ENCODE peak calls at places on chromosomes 5 and 9, in ten cellular contexts. One of them, this sample, is unnamed.

GRCh38 chr5:14706615-14707021 is 42.1 kb downstream of the OTULIN start:
- DNase-seq in stimulated activated CD4-positive, alpha-beta T cell treated with anti-CD3 and anti-CD28 coated beads, Interleukin-12 subunit alpha, Interleukin-12 subunit beta, amount 100 ng/mL, for 48 hours: peak
- DNase-seq in OCI-LY7: no peak
- DNase-seq in CD4-positive, alpha-beta T cell: peak
- DNase-seq in astrocyte of the hippocampus: peak
- DNase-seq in aorta: no peak
- DNase-seq in GM23338: no peak
- DNase-seq in NAMALWA: no peak
- DNase-seq in activated CD4-positive, alpha-beta T cell treated with anti-CD3 and anti-CD28 coated beads, Interleukin-2, amount 10 ng/mL, durations not matched to agents 7 days and 5 days: peak
- DNase-seq in kidney tubule cell: peak
- DNase-seq in this sample: no peak

GRCh38 chr5:25448646-25449045 is 803.9 kb upstream of the CDH10 start:
- DNase-seq in stimulated activated CD4-positive, alpha-beta T cell treated with anti-CD3 and anti-CD28 coated beads, Interleukin-12 subunit alpha, Interleukin-12 subunit beta, amount 100 ng/mL, for 48 hours: no peak
- DNase-seq in OCI-LY7: no peak
- DNase-seq in CD4-positive, alpha-beta T cell: no peak
- DNase-seq in astrocyte of the hippocampus: no peak
- DNase-seq in aorta: no peak
- DNase-seq in GM23338: peak
- DNase-seq in NAMALWA: no peak
- DNase-seq in activated CD4-positive, alpha-beta T cell treated with anti-CD3 and anti-CD28 coated beads, Interleukin-2, amount 10 ng/mL, durations not matched to agents 7 days and 5 days: no peak
- DNase-seq in kidney tubule cell: no peak
- DNase-seq in this sample: no peak

GRCh38 chr5:159050408-159051091 is 49.2 kb downstream of the EBF1 start:
- DNase-seq in stimulated activated CD4-positive, alpha-beta T cell treated with anti-CD3 and anti-CD28 coated beads, Interleukin-12 subunit alpha, Interleukin-12 subunit beta, amount 100 ng/mL, for 48 hours: no peak
- DNase-seq in OCI-LY7: peak
- DNase-seq in CD4-positive, alpha-beta T cell: no peak
- DNase-seq in astrocyte of the hippocampus: no peak
- DNase-seq in aorta: peak
- DNase-seq in GM23338: no peak
- DNase-seq in NAMALWA: peak
- DNase-seq in activated CD4-positive, alpha-beta T cell treated with anti-CD3 and anti-CD28 coated beads, Interleukin-2, amount 10 ng/mL, durations not matched to agents 7 days and 5 days: no peak
- DNase-seq in kidney tubule cell: no peak
- DNase-seq in this sample: no peak

GRCh38 chr9:117546894-117547293 is 132.0 kb upstream of the ASTN2 start:
- DNase-seq in stimulated activated CD4-positive, alpha-beta T cell treated with anti-CD3 and anti-CD28 coated beads, Interleukin-12 subunit alpha, Interleukin-12 subunit beta, amount 100 ng/mL, for 48 hours: no peak
- DNase-seq in OCI-LY7: no peak
- DNase-seq in CD4-positive, alpha-beta T cell: no peak
- DNase-seq in astrocyte of the hippocampus: peak
- DNase-seq in aorta: no peak
- DNase-seq in GM23338: peak
- DNase-seq in NAMALWA: no peak
- DNase-seq in activated CD4-positive, alpha-beta T cell treated with anti-CD3 and anti-CD28 coated beads, Interleukin-2, amount 10 ng/mL, durations not matched to agents 7 days and 5 days: peak
- DNase-seq in kidney tubule cell: peak
- DNase-seq in this sample: peak

GRCh38 chr9:114425126-114425525 is 37.3 kb upstream of the AKNA start:
- DNase-seq in stimulated activated CD4-positive, alpha-beta T cell treated with anti-CD3 and anti-CD28 coated beads, Interleukin-12 subunit alpha, Interleukin-12 subunit beta, amount 100 ng/mL, for 48 hours: no peak
- DNase-seq in OCI-LY7: no peak
- DNase-seq in CD4-positive, alpha-beta T cell: no peak
- DNase-seq in astrocyte of the hippocampus: no peak
- DNase-seq in aorta: no peak
- DNase-seq in GM23338: no peak
- DNase-seq in NAMALWA: no peak
- DNase-seq in activated CD4-positive, alpha-beta T cell treated with anti-CD3 and anti-CD28 coated beads, Interleukin-2, amount 10 ng/mL, durations not matched to agents 7 days and 5 days: no peak
- DNase-seq in kidney tubule cell: no peak
- DNase-seq in this sample: no peak

GRCh38 chr5:144144956-144145751 is 25.3 kb downstream of the YIPF5 start:
- DNase-seq in stimulated activated CD4-positive, alpha-beta T cell treated with anti-CD3 and anti-CD28 coated beads, Interleukin-12 subunit alpha, Interleukin-12 subunit beta, amount 100 ng/mL, for 48 hours: no peak
- DNase-seq in OCI-LY7: no peak
- DNase-seq in CD4-positive, alpha-beta T cell: no peak
- DNase-seq in astrocyte of the hippocampus: no peak
- DNase-seq in aorta: no peak
- DNase-seq in GM23338: no peak
- DNase-seq in NAMALWA: no peak
- DNase-seq in activated CD4-positive, alpha-beta T cell treated with anti-CD3 and anti-CD28 coated beads, Interleukin-2, amount 10 ng/mL, durations not matched to agents 7 days and 5 days: no peak
- DNase-seq in kidney tubule cell: no peak
- DNase-seq in this sample: peak

GRCh38 chr9:135281151-135281550 is 193.7 kb downstream of the OLFM1 start:
- DNase-seq in stimulated activated CD4-positive, alpha-beta T cell treated with anti-CD3 and anti-CD28 coated beads, Interleukin-12 subunit alpha, Interleukin-12 subunit beta, amount 100 ng/mL, for 48 hours: no peak
- DNase-seq in OCI-LY7: no peak
- DNase-seq in CD4-positive, alpha-beta T cell: no peak
- DNase-seq in astrocyte of the hippocampus: no peak
- DNase-seq in aorta: no peak
- DNase-seq in GM23338: peak
- DNase-seq in NAMALWA: no peak
- DNase-seq in activated CD4-positive, alpha-beta T cell treated with anti-CD3 and anti-CD28 coated beads, Interleukin-2, amount 10 ng/mL, durations not matched to agents 7 days and 5 days: no peak
- DNase-seq in kidney tubule cell: no peak
- DNase-seq in this sample: no peak

GRCh38 chr5:124908603-124909451 is 162.4 kb upstream of the ZNF608 start:
- DNase-seq in stimulated activated CD4-positive, alpha-beta T cell treated with anti-CD3 and anti-CD28 coated beads, Interleukin-12 subunit alpha, Interleukin-12 subunit beta, amount 100 ng/mL, for 48 hours: no peak
- DNase-seq in OCI-LY7: no peak
- DNase-seq in CD4-positive, alpha-beta T cell: no peak
- DNase-seq in astrocyte of the hippocampus: peak
- DNase-seq in aorta: no peak
- DNase-seq in GM23338: no peak
- DNase-seq in NAMALWA: no peak
- DNase-seq in activated CD4-positive, alpha-beta T cell treated with anti-CD3 and anti-CD28 coated beads, Interleukin-2, amount 10 ng/mL, durations not matched to agents 7 days and 5 days: no peak
- DNase-seq in kidney tubule cell: peak
- DNase-seq in this sample: peak

GRCh38 chr5:107295914-107296313 is 374.8 kb downstream of the EFNA5 start:
- DNase-seq in stimulated activated CD4-positive, alpha-beta T cell treated with anti-CD3 and anti-CD28 coated beads, Interleukin-12 subunit alpha, Interleukin-12 subunit beta, amount 100 ng/mL, for 48 hours: no peak
- DNase-seq in OCI-LY7: no peak
- DNase-seq in CD4-positive, alpha-beta T cell: no peak
- DNase-seq in astrocyte of the hippocampus: no peak
- DNase-seq in aorta: no peak
- DNase-seq in GM23338: no peak
- DNase-seq in NAMALWA: no peak
- DNase-seq in activated CD4-positive, alpha-beta T cell treated with anti-CD3 and anti-CD28 coated beads, Interleukin-2, amount 10 ng/mL, durations not matched to agents 7 days and 5 days: no peak
- DNase-seq in kidney tubule cell: no peak
- DNase-seq in this sample: no peak

GRCh38 chr9:134459164-134459563 is 132.9 kb downstream of the RXRA start:
- DNase-seq in stimulated activated CD4-positive, alpha-beta T cell treated with anti-CD3 and anti-CD28 coated beads, Interleukin-12 subunit alpha, Interleukin-12 subunit beta, amount 100 ng/mL, for 48 hours: no peak
- DNase-seq in OCI-LY7: no peak
- DNase-seq in CD4-positive, alpha-beta T cell: no peak
- DNase-seq in astrocyte of the hippocampus: no peak
- DNase-seq in aorta: peak
- DNase-seq in GM23338: no peak
- DNase-seq in NAMALWA: no peak
- DNase-seq in activated CD4-positive, alpha-beta T cell treated with anti-CD3 and anti-CD28 coated beads, Interleukin-2, amount 10 ng/mL, durations not matched to agents 7 days and 5 days: no peak
- DNase-seq in kidney tubule cell: no peak
- DNase-seq in this sample: no peak

GRCh38 chr5:75614165-75614564 is 2.9 kb downstream of the ANKDD1B start:
- DNase-seq in stimulated activated CD4-positive, alpha-beta T cell treated with anti-CD3 and anti-CD28 coated beads, Interleukin-12 subunit alpha, Interleukin-12 subunit beta, amount 100 ng/mL, for 48 hours: no peak
- DNase-seq in OCI-LY7: no peak
- DNase-seq in CD4-positive, alpha-beta T cell: no peak
- DNase-seq in astrocyte of the hippocampus: no peak
- DNase-seq in aorta: no peak
- DNase-seq in GM23338: no peak
- DNase-seq in NAMALWA: no peak
- DNase-seq in activated CD4-positive, alpha-beta T cell treated with anti-CD3 and anti-CD28 coated beads, Interleukin-2, amount 10 ng/mL, durations not matched to agents 7 days and 5 days: no peak
- DNase-seq in kidney tubule cell: no peak
- DNase-seq in this sample: no peak

GRCh38 chr5:147204576-147204975 is 30.2 kb upstream of the STK32A start:
- DNase-seq in stimulated activated CD4-positive, alpha-beta T cell treated with anti-CD3 and anti-CD28 coated beads, Interleukin-12 subunit alpha, Interleukin-12 subunit beta, amount 100 ng/mL, for 48 hours: no peak
- DNase-seq in OCI-LY7: no peak
- DNase-seq in CD4-positive, alpha-beta T cell: no peak
- DNase-seq in astrocyte of the hippocampus: no peak
- DNase-seq in aorta: no peak
- DNase-seq in GM23338: no peak
- DNase-seq in NAMALWA: no peak
- DNase-seq in activated CD4-positive, alpha-beta T cell treated with anti-CD3 and anti-CD28 coated beads, Interleukin-2, amount 10 ng/mL, durations not matched to agents 7 days and 5 days: no peak
- DNase-seq in kidney tubule cell: no peak
- DNase-seq in this sample: no peak

GRCh38 chr9:71758785-71759184 is 9.5 kb downstream of the CEMIP2 start:
- DNase-seq in stimulated activated CD4-positive, alpha-beta T cell treated with anti-CD3 and anti-CD28 coated beads, Interleukin-12 subunit alpha, Interleukin-12 subunit beta, amount 100 ng/mL, for 48 hours: no peak
- DNase-seq in OCI-LY7: no peak
- DNase-seq in CD4-positive, alpha-beta T cell: no peak
- DNase-seq in astrocyte of the hippocampus: peak
- DNase-seq in aorta: no peak
- DNase-seq in GM23338: no peak
- DNase-seq in NAMALWA: peak
- DNase-seq in activated CD4-positive, alpha-beta T cell treated with anti-CD3 and anti-CD28 coated beads, Interleukin-2, amount 10 ng/mL, durations not matched to agents 7 days and 5 days: no peak
- DNase-seq in kidney tubule cell: peak
- DNase-seq in this sample: peak

GRCh38 chr9:104843644-104844226 is 79.8 kb downstream of the NIPSNAP3B start:
- DNase-seq in stimulated activated CD4-positive, alpha-beta T cell treated with anti-CD3 and anti-CD28 coated beads, Interleukin-12 subunit alpha, Interleukin-12 subunit beta, amount 100 ng/mL, for 48 hours: no peak
- DNase-seq in OCI-LY7: no peak
- DNase-seq in CD4-positive, alpha-beta T cell: no peak
- DNase-seq in astrocyte of the hippocampus: no peak
- DNase-seq in aorta: no peak
- DNase-seq in GM23338: peak
- DNase-seq in NAMALWA: no peak
- DNase-seq in activated CD4-positive, alpha-beta T cell treated with anti-CD3 and anti-CD28 coated beads, Interleukin-2, amount 10 ng/mL, durations not matched to agents 7 days and 5 days: no peak
- DNase-seq in kidney tubule cell: no peak
- DNase-seq in this sample: no peak

GRCh38 chr5:39578887-39579497 is 154.2 kb upstream of the DAB2 start:
- DNase-seq in stimulated activated CD4-positive, alpha-beta T cell treated with anti-CD3 and anti-CD28 coated beads, Interleukin-12 subunit alpha, Interleukin-12 subunit beta, amount 100 ng/mL, for 48 hours: no peak
- DNase-seq in OCI-LY7: peak
- DNase-seq in CD4-positive, alpha-beta T cell: no peak
- DNase-seq in astrocyte of the hippocampus: peak
- DNase-seq in aorta: no peak
- DNase-seq in GM23338: peak
- DNase-seq in NAMALWA: peak
- DNase-seq in activated CD4-positive, alpha-beta T cell treated with anti-CD3 and anti-CD28 coated beads, Interleukin-2, amount 10 ng/mL, durations not matched to agents 7 days and 5 days: no peak
- DNase-seq in kidney tubule cell: peak
- DNase-seq in this sample: peak

GRCh38 chr5:43602456-43602817 is 543 bp upstream of the NNT start:
- DNase-seq in stimulated activated CD4-positive, alpha-beta T cell treated with anti-CD3 and anti-CD28 coated beads, Interleukin-12 subunit alpha, Interleukin-12 subunit beta, amount 100 ng/mL, for 48 hours: peak
- DNase-seq in OCI-LY7: peak
- DNase-seq in CD4-positive, alpha-beta T cell: peak
- DNase-seq in astrocyte of the hippocampus: peak
- DNase-seq in aorta: no peak
- DNase-seq in GM23338: peak
- DNase-seq in NAMALWA: peak
- DNase-seq in activated CD4-positive, alpha-beta T cell treated with anti-CD3 and anti-CD28 coated beads, Interleukin-2, amount 10 ng/mL, durations not matched to agents 7 days and 5 days: peak
- DNase-seq in kidney tubule cell: peak
- DNase-seq in this sample: peak

GRCh38 chr9:15306757-15307522 is at the start of gene TTC39B:
- DNase-seq in stimulated activated CD4-positive, alpha-beta T cell treated with anti-CD3 and anti-CD28 coated beads, Interleukin-12 subunit alpha, Interleukin-12 subunit beta, amount 100 ng/mL, for 48 hours: peak
- DNase-seq in OCI-LY7: peak
- DNase-seq in CD4-positive, alpha-beta T cell: peak
- DNase-seq in astrocyte of the hippocampus: peak
- DNase-seq in aorta: peak
- DNase-seq in GM23338: peak
- DNase-seq in NAMALWA: peak
- DNase-seq in activated CD4-positive, alpha-beta T cell treated with anti-CD3 and anti-CD28 coated beads, Interleukin-2, amount 10 ng/mL, durations not matched to agents 7 days and 5 days: peak
- DNase-seq in kidney tubule cell: peak
- DNase-seq in this sample: peak

GRCh38 chr9:108784998-108785397 is 70.8 kb downstream of the ACTL7B start:
- DNase-seq in stimulated activated CD4-positive, alpha-beta T cell treated with anti-CD3 and anti-CD28 coated beads, Interleukin-12 subunit alpha, Interleukin-12 subunit beta, amount 100 ng/mL, for 48 hours: no peak
- DNase-seq in OCI-LY7: no peak
- DNase-seq in CD4-positive, alpha-beta T cell: no peak
- DNase-seq in astrocyte of the hippocampus: no peak
- DNase-seq in aorta: no peak
- DNase-seq in GM23338: no peak
- DNase-seq in NAMALWA: no peak
- DNase-seq in activated CD4-positive, alpha-beta T cell treated with anti-CD3 and anti-CD28 coated beads, Interleukin-2, amount 10 ng/mL, durations not matched to agents 7 days and 5 days: no peak
- DNase-seq in kidney tubule cell: peak
- DNase-seq in this sample: no peak

GRCh38 chr5:163506726-163507125 is 1.3 kb downstream of the MAT2B start:
- DNase-seq in stimulated activated CD4-positive, alpha-beta T cell treated with anti-CD3 and anti-CD28 coated beads, Interleukin-12 subunit alpha, Interleukin-12 subunit beta, amount 100 ng/mL, for 48 hours: no peak
- DNase-seq in OCI-LY7: no peak
- DNase-seq in CD4-positive, alpha-beta T cell: no peak
- DNase-seq in astrocyte of the hippocampus: peak
- DNase-seq in aorta: no peak
- DNase-seq in GM23338: no peak
- DNase-seq in NAMALWA: peak
- DNase-seq in activated CD4-positive, alpha-beta T cell treated with anti-CD3 and anti-CD28 coated beads, Interleukin-2, amount 10 ng/mL, durations not matched to agents 7 days and 5 days: no peak
- DNase-seq in kidney tubule cell: peak
- DNase-seq in this sample: no peak

GRCh38 chr9:137398561-137399468 is 24.1 kb downstream of the EXD3 start:
- DNase-seq in stimulated activated CD4-positive, alpha-beta T cell treated with anti-CD3 and anti-CD28 coated beads, Interleukin-12 subunit alpha, Interleukin-12 subunit beta, amount 100 ng/mL, for 48 hours: no peak
- DNase-seq in OCI-LY7: no peak
- DNase-seq in CD4-positive, alpha-beta T cell: no peak
- DNase-seq in astrocyte of the hippocampus: no peak
- DNase-seq in aorta: no peak
- DNase-seq in GM23338: no peak
- DNase-seq in NAMALWA: no peak
- DNase-seq in activated CD4-positive, alpha-beta T cell treated with anti-CD3 and anti-CD28 coated beads, Interleukin-2, amount 10 ng/mL, durations not matched to agents 7 days and 5 days: no peak
- DNase-seq in kidney tubule cell: no peak
- DNase-seq in this sample: no peak

GRCh38 chr5:88602584-88602983 is 280.4 kb downstream of the MEF2C start:
- DNase-seq in stimulated activated CD4-positive, alpha-beta T cell treated with anti-CD3 and anti-CD28 coated beads, Interleukin-12 subunit alpha, Interleukin-12 subunit beta, amount 100 ng/mL, for 48 hours: peak
- DNase-seq in OCI-LY7: peak
- DNase-seq in CD4-positive, alpha-beta T cell: no peak
- DNase-seq in astrocyte of the hippocampus: no peak
- DNase-seq in aorta: peak
- DNase-seq in GM23338: peak
- DNase-seq in NAMALWA: peak
- DNase-seq in activated CD4-positive, alpha-beta T cell treated with anti-CD3 and anti-CD28 coated beads, Interleukin-2, amount 10 ng/mL, durations not matched to agents 7 days and 5 days: peak
- DNase-seq in kidney tubule cell: peak
- DNase-seq in this sample: peak

GRCh38 chr5:145509336-145510150 is 325.6 kb downstream of the PRELID2 start:
- DNase-seq in stimulated activated CD4-positive, alpha-beta T cell treated with anti-CD3 and anti-CD28 coated beads, Interleukin-12 subunit alpha, Interleukin-12 subunit beta, amount 100 ng/mL, for 48 hours: no peak
- DNase-seq in OCI-LY7: no peak
- DNase-seq in CD4-positive, alpha-beta T cell: no peak
- DNase-seq in astrocyte of the hippocampus: no peak
- DNase-seq in aorta: no peak
- DNase-seq in GM23338: no peak
- DNase-seq in NAMALWA: no peak
- DNase-seq in activated CD4-positive, alpha-beta T cell treated with anti-CD3 and anti-CD28 coated beads, Interleukin-2, amount 10 ng/mL, durations not matched to agents 7 days and 5 days: no peak
- DNase-seq in kidney tubule cell: peak
- DNase-seq in this sample: no peak

GRCh38 chr5:149702607-149702952 is 27.5 kb upstream of the PPARGC1B start:
- DNase-seq in stimulated activated CD4-positive, alpha-beta T cell treated with anti-CD3 and anti-CD28 coated beads, Interleukin-12 subunit alpha, Interleukin-12 subunit beta, amount 100 ng/mL, for 48 hours: no peak
- DNase-seq in OCI-LY7: no peak
- DNase-seq in CD4-positive, alpha-beta T cell: no peak
- DNase-seq in astrocyte of the hippocampus: no peak
- DNase-seq in aorta: no peak
- DNase-seq in GM23338: no peak
- DNase-seq in NAMALWA: no peak
- DNase-seq in activated CD4-positive, alpha-beta T cell treated with anti-CD3 and anti-CD28 coated beads, Interleukin-2, amount 10 ng/mL, durations not matched to agents 7 days and 5 days: no peak
- DNase-seq in kidney tubule cell: no peak
- DNase-seq in this sample: no peak

GRCh38 chr9:93671030-93671358 is 94.6 kb downstream of the PHF2 start:
- DNase-seq in stimulated activated CD4-positive, alpha-beta T cell treated with anti-CD3 and anti-CD28 coated beads, Interleukin-12 subunit alpha, Interleukin-12 subunit beta, amount 100 ng/mL, for 48 hours: no peak
- DNase-seq in OCI-LY7: no peak
- DNase-seq in CD4-positive, alpha-beta T cell: no peak
- DNase-seq in astrocyte of the hippocampus: no peak
- DNase-seq in aorta: no peak
- DNase-seq in GM23338: no peak
- DNase-seq in NAMALWA: no peak
- DNase-seq in activated CD4-positive, alpha-beta T cell treated with anti-CD3 and anti-CD28 coated beads, Interleukin-2, amount 10 ng/mL, durations not matched to agents 7 days and 5 days: no peak
- DNase-seq in kidney tubule cell: no peak
- DNase-seq in this sample: no peak

GRCh38 chr5:5380298-5380697 is 42.2 kb upstream of the ICE1 start:
- DNase-seq in stimulated activated CD4-positive, alpha-beta T cell treated with anti-CD3 and anti-CD28 coated beads, Interleukin-12 subunit alpha, Interleukin-12 subunit beta, amount 100 ng/mL, for 48 hours: no peak
- DNase-seq in OCI-LY7: no peak
- DNase-seq in CD4-positive, alpha-beta T cell: no peak
- DNase-seq in astrocyte of the hippocampus: peak
- DNase-seq in aorta: no peak
- DNase-seq in GM23338: no peak
- DNase-seq in NAMALWA: no peak
- DNase-seq in activated CD4-positive, alpha-beta T cell treated with anti-CD3 and anti-CD28 coated beads, Interleukin-2, amount 10 ng/mL, durations not matched to agents 7 days and 5 days: no peak
- DNase-seq in kidney tubule cell: no peak
- DNase-seq in this sample: no peak

GRCh38 chr5:124557761-124558160 is 188.7 kb downstream of the ZNF608 start:
- DNase-seq in stimulated activated CD4-positive, alpha-beta T cell treated with anti-CD3 and anti-CD28 coated beads, Interleukin-12 subunit alpha, Interleukin-12 subunit beta, amount 100 ng/mL, for 48 hours: no peak
- DNase-seq in OCI-LY7: no peak
- DNase-seq in CD4-positive, alpha-beta T cell: no peak
- DNase-seq in astrocyte of the hippocampus: no peak
- DNase-seq in aorta: no peak
- DNase-seq in GM23338: no peak
- DNase-seq in NAMALWA: peak
- DNase-seq in activated CD4-positive, alpha-beta T cell treated with anti-CD3 and anti-CD28 coated beads, Interleukin-2, amount 10 ng/mL, durations not matched to agents 7 days and 5 days: no peak
- DNase-seq in kidney tubule cell: no peak
- DNase-seq in this sample: no peak

GRCh38 chr9:97564291-97565175 is 63.1 kb downstream of the TMOD1 start:
- DNase-seq in stimulated activated CD4-positive, alpha-beta T cell treated with anti-CD3 and anti-CD28 coated beads, Interleukin-12 subunit alpha, Interleukin-12 subunit beta, amount 100 ng/mL, for 48 hours: no peak
- DNase-seq in OCI-LY7: no peak
- DNase-seq in CD4-positive, alpha-beta T cell: no peak
- DNase-seq in astrocyte of the hippocampus: peak
- DNase-seq in aorta: no peak
- DNase-seq in GM23338: no peak
- DNase-seq in NAMALWA: no peak
- DNase-seq in activated CD4-positive, alpha-beta T cell treated with anti-CD3 and anti-CD28 coated beads, Interleukin-2, amount 10 ng/mL, durations not matched to agents 7 days and 5 days: no peak
- DNase-seq in kidney tubule cell: no peak
- DNase-seq in this sample: peak

GRCh38 chr9:18982246-18982589 is 50.8 kb downstream of the SAXO1 start:
- DNase-seq in stimulated activated CD4-positive, alpha-beta T cell treated with anti-CD3 and anti-CD28 coated beads, Interleukin-12 subunit alpha, Interleukin-12 subunit beta, amount 100 ng/mL, for 48 hours: no peak
- DNase-seq in OCI-LY7: no peak
- DNase-seq in CD4-positive, alpha-beta T cell: no peak
- DNase-seq in astrocyte of the hippocampus: no peak
- DNase-seq in aorta: peak
- DNase-seq in GM23338: no peak
- DNase-seq in NAMALWA: no peak
- DNase-seq in activated CD4-positive, alpha-beta T cell treated with anti-CD3 and anti-CD28 coated beads, Interleukin-2, amount 10 ng/mL, durations not matched to agents 7 days and 5 days: no peak
- DNase-seq in kidney tubule cell: no peak
- DNase-seq in this sample: no peak

This sample was measured in DMS53.